ENCODE peak calls at places on chromosomes 5 and 9, in five cellular contexts. P, O, W, L and S are unnamed samples.

GRCh38 chr5:111548992-111549649 is 36.8 kb upstream of the STARD4 start:
- DNase-seq in O (peak; percentile 28), L (no peak), W (no peak), P (no peak), S (no peak)

GRCh38 chr9:94250456-94250855 is 8.6 kb upstream of the ZNF169 start:
- DNase-seq in W (no peak), P (no peak), L (no peak), O (no peak), S (no peak)

GRCh38 chr5:142872795-142873194 is 102.6 kb downstream of the ARHGAP26 start:
- DNase-seq in W (no peak), L (peak; percentile 70), P (no peak), O (peak; percentile 27), S (peak; percentile 36)

GRCh38 chr5:59116231-59116900 is 533.5 kb downstream of the RAB3C start:
- DNase-seq in W (no peak), L (no peak), P (no peak), O (peak; percentile 68), S (no peak)

GRCh38 chr9:75921403-75922127 is 31.1 kb downstream of the PCSK5 start:
- DNase-seq in L (no peak), P (no peak), W (no peak), O (no peak), S (no peak)

GRCh38 chr5:52801329-52801728 is 13.6 kb downstream of the ITGA1 start:
- DNase-seq in W (no peak), O (peak; percentile 50), L (no peak), P (no peak), S (peak; percentile 33)

GRCh38 chr5:163460562-163461176 is at the start of gene HMMR:
- DNase-seq in W (peak; percentile 26), L (no peak), P (no peak), O (peak; percentile 41), S (peak; percentile 29)

GRCh38 chr5:30098940-30099339 is 1094.5 kb upstream of the CDH6 start:
- DNase-seq in L (no peak), W (no peak), O (no peak), P (no peak), S (no peak)

GRCh38 chr5:149995385-149996085 is 4.9 kb downstream of the TIGD6 start:
- DNase-seq in L (no peak), P (no peak), W (no peak), O (no peak), S (no peak)

GRCh38 chr9:35871514-35871913 is 1.3 kb upstream of the OR13J1 start:
- DNase-seq in P (no peak), L (no peak), W (no peak), O (no peak), S (no peak)

GRCh38 chr5:43432486-43433365 is 20.5 kb upstream of the CCL28 start:
- DNase-seq in L (peak; percentile 94), W (no peak), O (peak; percentile 81), P (no peak), S (no peak)

GRCh38 chr9:70049236-70049635 is 5.6 kb downstream of the MAMDC2 start:
- DNase-seq in P (no peak), L (peak; percentile 81), O (peak; percentile 91), W (no peak), S (peak; percentile 72)

GRCh38 chr5:73861313-73861978 is 235.4 kb downstream of the ARHGEF28 start:
- DNase-seq in L (peak; percentile 11), O (peak; percentile 35), P (no peak), W (no peak), S (no peak)

GRCh38 chr9:20526500-20527319 is 95.6 kb downstream of the MLLT3 start:
- DNase-seq in O (peak; percentile 36), L (peak; percentile 27), W (no peak), P (no peak), S (no peak)